ENCODE peak calls at places on chromosomes 5 and 9, in nine cellular contexts. N, E, J, Q, H, D, Z, O and M are unnamed samples.

GRCh38 chr5:109951758-109952157 is 262.0 kb downstream of the MAN2A1 start:
- DNase-seq in N (no peak), E (no peak), J (no peak), Q (no peak), H (no peak), D (no peak), Z (no peak), O (no peak), M (no peak)

GRCh38 chr5:53343187-53343586 is 137.2 kb upstream of the FST start:
- DNase-seq in N (no peak), E (peak), J (peak), Q (no peak), H (no peak), D (no peak), Z (peak), O (no peak), M (no peak)

GRCh38 chr5:103434057-103434456 is 128.5 kb downstream of the NUDT12 start:
- DNase-seq in N (no peak), E (no peak), J (no peak), Q (no peak), H (no peak), D (no peak), Z (no peak), O (no peak), M (no peak)

GRCh38 chr9:124347968-124348358 is 67.3 kb downstream of the PSMB7 start:
- DNase-seq in N (peak), E (no peak), J (no peak), Q (no peak), H (no peak), D (no peak), Z (no peak), O (peak), M (no peak)

GRCh38 chr9:3028535-3028934 is 184.6 kb upstream of the PUM3 start:
- DNase-seq in N (no peak), E (no peak), J (no peak), Q (no peak), H (no peak), D (no peak), Z (no peak), O (no peak), M (no peak)

GRCh38 chr9:110748251-110748893 is 79.8 kb downstream of the MUSK start:
- DNase-seq in N (no peak), E (no peak), J (no peak), Q (no peak), H (no peak), D (no peak), Z (no peak), O (no peak), M (no peak)

GRCh38 chr9:114945601-114946000 is 15.2 kb upstream of the TNFSF8 start:
- DNase-seq in N (no peak), E (no peak), J (no peak), Q (no peak), H (no peak), D (no peak), Z (no peak), O (no peak), M (no peak)

GRCh38 chr5:76104027-76104426 is 20.8 kb downstream of the SV2C start:
- DNase-seq in N (no peak), E (peak), J (no peak), Q (no peak), H (no peak), D (peak), Z (peak), O (no peak), M (no peak)

GRCh38 chr9:104984121-104984520 is 56.2 kb upstream of the ABCA1 start:
- DNase-seq in N (no peak), E (no peak), J (no peak), Q (no peak), H (no peak), D (no peak), Z (no peak), O (no peak), M (no peak)

GRCh38 chr9:123867034-123867433 is 62.9 kb downstream of the DENND1A start:
- DNase-seq in N (no peak), E (no peak), J (no peak), Q (no peak), H (no peak), D (no peak), Z (peak), O (no peak), M (no peak)

GRCh38 chr9:21110708-21111576 is 30.7 kb downstream of the IFNW1 start:
- DNase-seq in N (peak), E (peak), J (peak), Q (peak), H (no peak), D (no peak), Z (peak), O (no peak), M (no peak)

GRCh38 chr9:36603006-36603405 is 30.3 kb downstream of the MELK start:
- DNase-seq in N (peak), E (peak), J (peak), Q (no peak), H (no peak), D (no peak), Z (peak), O (no peak), M (no peak)

GRCh38 chr5:133321286-133321832 is 269.5 kb downstream of the HSPA4 start:
- DNase-seq in N (no peak), E (no peak), J (no peak), Q (no peak), H (no peak), D (no peak), Z (no peak), O (no peak), M (no peak)

GRCh38 chr9:13113201-13113600 is 166.3 kb downstream of the MPDZ start:
- DNase-seq in N (no peak), E (peak), J (peak), Q (no peak), H (no peak), D (no peak), Z (peak), O (no peak), M (no peak)

GRCh38 chr9:94806307-94806893 is 79.9 kb downstream of the AOPEP start:
- DNase-seq in N (peak), E (no peak), J (peak), Q (no peak), H (no peak), D (no peak), Z (peak), O (no peak), M (no peak)

GRCh38 chr9:78778843-78779486 is 482.0 kb downstream of the PSAT1 start:
- DNase-seq in N (no peak), E (no peak), J (no peak), Q (no peak), H (no peak), D (no peak), Z (no peak), O (no peak), M (no peak)

GRCh38 chr5:35853652-35854051 is 3.0 kb upstream of the IL7R start:
- DNase-seq in N (no peak), E (no peak), J (no peak), Q (no peak), H (no peak), D (peak), Z (no peak), O (no peak), M (no peak)

GRCh38 chr9:107751522-107752235 is 262.1 kb upstream of the KLF4 start:
- DNase-seq in N (peak), E (peak), J (peak), Q (no peak), H (peak), D (peak), Z (peak), O (no peak), M (no peak)

GRCh38 chr9:99730063-99730462 is 91.6 kb upstream of the NR4A3 start:
- DNase-seq in N (no peak), E (no peak), J (no peak), Q (no peak), H (no peak), D (no peak), Z (no peak), O (no peak), M (no peak)

GRCh38 chr9:118871531-118871930 is 497.7 kb downstream of the BRINP1 start:
- DNase-seq in N (no peak), E (no peak), J (no peak), Q (no peak), H (no peak), D (no peak), Z (no peak), O (no peak), M (no peak)

GRCh38 chr5:160635678-160636077 is 214.0 kb downstream of the PTTG1 start:
- DNase-seq in N (no peak), E (no peak), J (no peak), Q (no peak), H (no peak), D (no peak), Z (no peak), O (no peak), M (no peak)

GRCh38 chr9:81132318-81132717 is 557.0 kb downstream of the TLE1 start:
- DNase-seq in N (no peak), E (peak), J (no peak), Q (no peak), H (no peak), D (no peak), Z (no peak), O (no peak), M (no peak)

DNA sequence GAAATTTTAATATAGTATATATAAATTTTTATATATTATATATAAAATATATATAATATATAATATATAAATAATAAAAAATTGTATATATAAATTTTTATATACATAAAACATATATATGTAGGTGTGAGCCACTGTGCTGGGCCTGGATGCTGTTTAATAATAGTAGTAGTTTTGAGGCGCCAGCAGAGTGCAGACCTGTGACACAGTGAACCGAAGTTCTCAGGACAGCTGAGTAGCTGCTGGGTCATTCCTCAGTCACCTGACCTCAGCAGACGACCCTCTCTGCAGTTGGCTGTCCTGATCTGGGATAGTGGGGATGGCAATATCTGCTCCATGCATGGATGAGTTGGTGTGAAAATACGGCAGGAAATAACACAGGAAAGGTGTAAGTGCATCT is 3.3 kb upstream of the SNX18 start:
- DNase-seq in N (no peak), E (no peak), J (peak), Q (no peak), H (no peak), D (no peak), Z (no peak), O (no peak), M (no peak)
- TF ChIP-seq CTCF in N (no peak), E (no peak), J (peak), Q (no peak), H (no peak), D (no peak), Z (no peak), O (no peak), M (no peak)

GRCh38 chr9:132820545-132820944 is 57.5 kb downstream of the AK8 start:
- DNase-seq in N (no peak), E (no peak), J (no peak), Q (peak), H (no peak), D (no peak), Z (no peak), O (no peak), M (no peak)
- TF ChIP-seq CTCF in N (no peak), E (no peak), J (no peak), Q (no peak), H (no peak), D (no peak), Z (no peak), O (no peak), M (no peak)

DNA sequence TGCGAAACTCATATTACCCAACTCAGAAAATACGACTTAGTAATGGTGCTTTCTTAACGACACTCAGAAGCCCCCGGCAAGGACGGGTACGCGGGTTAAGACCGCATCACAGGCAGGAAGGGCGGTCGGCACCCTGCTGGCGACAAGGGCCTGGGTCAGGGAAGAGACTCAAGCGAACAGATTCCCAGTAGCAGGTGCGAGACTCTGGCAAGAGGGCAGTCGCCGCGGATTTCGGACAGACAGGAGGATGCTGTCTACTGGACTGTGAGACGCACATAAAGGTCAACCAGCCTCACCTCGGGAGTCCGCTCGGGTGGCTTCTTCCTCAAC is 398 bp downstream of the RAPGEF6 start:
- DNase-seq in N (no peak), E (peak), J (peak), Q (peak), H (peak), D (peak), Z (peak), O (no peak), M (no peak)
- TF ChIP-seq CTCF in N (no peak), E (no peak), J (peak), Q (peak), H (no peak), D (peak), Z (peak), O (no peak), M (no peak)

GRCh38 chr9:129480227-129480626 is 140.7 kb downstream of the C9orf50 start:
- DNase-seq in N (no peak), E (peak), J (no peak), Q (no peak), H (no peak), D (no peak), Z (peak), O (no peak), M (no peak)
- TF ChIP-seq CTCF in N (no peak), E (peak), J (peak), Q (no peak), H (no peak), D (no peak), Z (no peak), O (no peak), M (no peak)

DNA sequence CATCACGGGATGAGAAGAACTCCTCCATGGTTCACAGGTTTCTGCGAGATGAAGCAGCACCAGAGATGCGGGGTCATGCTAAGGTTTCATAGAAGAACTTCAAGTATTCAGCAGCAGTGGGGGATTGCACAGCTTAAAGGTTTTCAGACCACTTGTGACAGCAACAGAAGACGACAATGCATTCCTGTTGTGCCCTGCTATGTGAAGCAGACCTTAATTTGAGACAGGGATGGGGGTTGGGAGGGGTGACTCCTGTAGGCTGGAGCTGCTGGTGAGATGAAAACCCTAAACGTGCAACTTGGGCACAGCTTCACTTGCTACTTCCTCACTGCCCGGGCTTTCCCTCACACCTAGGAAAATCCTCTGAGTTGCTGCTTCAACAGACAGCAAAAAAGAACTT is 256.0 kb downstream of the SLIT3 start:
- DNase-seq in N (no peak), E (no peak), J (no peak), Q (no peak), H (no peak), D (no peak), Z (no peak), O (no peak), M (no peak)
- TF ChIP-seq CTCF in N (no peak), E (no peak), J (no peak), Q (no peak), H (no peak), D (no peak), Z (no peak), O (no peak), M (no peak)

GRCh38 chr9:93020151-93020550 is 38.4 kb upstream of the SUSD3 start:
- DNase-seq in N (no peak), E (no peak), J (no peak), Q (no peak), H (peak), D (no peak), Z (no peak), O (peak), M (no peak)
- TF ChIP-seq CTCF in N (no peak), E (no peak), J (no peak), Q (no peak), H (no peak), D (no peak), Z (no peak), O (no peak), M (no peak)

GRCh38 chr9:122832194-122832593 is 3.8 kb upstream of the PDCL start:
- DNase-seq in N (no peak), E (no peak), J (no peak), Q (no peak), H (no peak), D (no peak), Z (no peak), O (no peak), M (no peak)

GRCh38 chr9:122837266-122837850 is 9.0 kb upstream of the PDCL start:
- DNase-seq in N (no peak), E (no peak), J (no peak), Q (no peak), H (no peak), D (no peak), Z (no peak), O (no peak), M (no peak)

DNA sequence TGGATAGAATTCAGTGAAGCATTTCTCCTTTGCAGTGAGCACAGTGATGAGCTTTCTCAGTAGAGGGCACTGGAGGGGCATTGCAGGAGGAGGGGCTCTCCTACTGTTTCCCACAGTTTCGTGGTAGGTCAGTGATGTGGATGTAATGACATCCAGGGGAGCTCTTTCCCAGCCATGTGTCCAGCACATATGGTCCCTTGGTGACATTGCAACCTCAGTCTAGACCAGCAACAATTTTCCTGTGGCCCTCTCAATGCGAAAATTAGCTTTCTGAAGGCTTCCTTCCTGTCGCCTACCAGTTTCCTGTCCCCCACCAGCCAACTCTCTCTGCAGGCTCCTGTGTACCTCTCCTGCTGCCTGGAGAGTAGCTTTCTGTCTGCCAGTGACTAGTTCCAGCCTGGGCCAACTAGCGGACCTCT is 6.9 kb upstream of the PDCL start:
- DNase-seq in N (peak), E (no peak), J (no peak), Q (peak), H (no peak), D (no peak), Z (no peak), O (no peak), M (no peak)
- TF ChIP-seq CTCF in N (peak), E (no peak), J (no peak), Q (peak), H (no peak), D (no peak), Z (no peak), O (no peak), M (no peak)

DNA sequence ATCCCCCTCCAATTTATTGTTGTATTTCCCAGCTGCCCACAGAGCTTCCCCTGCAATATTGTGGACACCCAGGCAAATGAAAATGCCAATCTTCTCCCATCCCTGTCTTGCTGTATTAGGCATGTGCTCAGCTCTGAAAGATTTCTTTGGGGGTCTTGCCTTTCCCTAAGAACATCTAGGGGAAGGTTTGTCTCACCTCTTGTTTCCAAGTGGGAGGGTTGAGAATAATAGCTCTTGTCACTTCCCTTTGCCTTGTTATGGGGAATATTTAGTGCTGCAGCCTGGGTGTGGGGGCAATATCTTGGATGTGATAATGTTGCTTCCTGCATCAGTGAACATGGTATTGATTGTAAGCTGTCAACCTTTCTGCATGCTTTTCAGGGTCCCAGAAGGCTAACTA is 66.0 kb upstream of the GPR151 start:
- DNase-seq in N (no peak), E (no peak), J (no peak), Q (no peak), H (no peak), D (no peak), Z (no peak), O (no peak), M (no peak)
- TF ChIP-seq CTCF in N (no peak), E (no peak), J (no peak), Q (no peak), H (no peak), D (no peak), Z (no peak), O (no peak), M (no peak)

DNA sequence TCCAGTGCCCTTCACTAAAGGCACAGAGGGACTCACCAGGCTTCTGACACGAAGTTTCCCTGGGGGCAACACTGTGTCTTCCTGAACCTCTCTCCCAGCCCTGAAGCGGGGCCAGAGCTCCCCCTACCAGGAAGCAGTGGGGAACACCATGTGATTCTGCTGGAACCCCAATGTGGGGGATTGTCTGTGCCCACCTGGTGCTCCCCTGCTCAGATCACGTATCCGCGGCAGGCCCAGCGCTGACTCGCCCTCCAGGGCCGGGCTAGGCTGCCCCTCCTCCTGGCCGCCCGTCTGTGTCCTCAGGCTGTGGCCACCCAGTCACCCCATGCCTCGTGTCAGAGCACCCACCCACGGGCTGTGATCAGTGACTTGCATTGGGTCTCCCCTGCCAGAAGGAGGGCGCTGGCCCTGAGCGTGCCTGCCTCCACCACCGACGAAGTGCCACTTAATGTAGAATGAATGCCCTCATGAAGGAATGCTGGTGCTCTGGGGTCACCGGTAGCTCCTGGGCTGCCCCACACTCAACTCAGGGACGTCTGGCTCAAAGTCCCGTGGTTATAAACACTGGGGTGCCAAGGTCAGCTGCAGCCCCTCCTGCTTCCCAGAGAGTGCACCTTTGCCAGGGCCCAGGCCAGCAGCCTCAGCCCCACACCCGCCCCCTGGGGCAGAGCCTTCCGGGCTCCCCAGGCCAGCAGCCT is 22.1 kb downstream of the SARDH start:
- DNase-seq in N (no peak), E (peak), J (no peak), Q (peak), H (peak), D (no peak), Z (peak), O (peak), M (no peak)
- TF ChIP-seq CTCF in N (peak), E (peak), J (peak), Q (peak), H (peak), D (no peak), Z (peak), O (no peak), M (no peak)